ENCODE peak calls at places on chromosomes 12 and 14, in nine cellular contexts. One of them, this sample, is unnamed.

GRCh38 chr12:65593206-65593833 is 231.0 kb upstream of the HMGA2 start:
- DNase-seq in keratinocyte: no peak
- DNase-seq in colonic mucosa: no peak
- DNase-seq in neuronal stem cell: no peak
- DNase-seq in K562: no peak
- DNase-seq in HepG2: no peak
- DNase-seq in endodermal cell: no peak
- DNase-seq in SK-N-SH: no peak
- DNase-seq in mammary epithelial cell: no peak
- DNase-seq in this sample: no peak

GRCh38 chr12:118055144-118055557 is 5.8 kb downstream of the WSB2 start:
- DNase-seq in keratinocyte: no peak
- DNase-seq in colonic mucosa: peak; percentile 45
- DNase-seq in neuronal stem cell: no peak
- DNase-seq in K562: peak; percentile 52
- DNase-seq in HepG2: peak; percentile 68
- DNase-seq in endodermal cell: peak; percentile 89
- DNase-seq in SK-N-SH: peak; percentile 69
- DNase-seq in mammary epithelial cell: no peak
- DNase-seq in this sample: peak; percentile 76

GRCh38 chr14:99116741-99117295 is 155.2 kb downstream of the BCL11B start:
- DNase-seq in keratinocyte: no peak
- DNase-seq in colonic mucosa: no peak
- DNase-seq in neuronal stem cell: no peak
- DNase-seq in K562: no peak
- DNase-seq in HepG2: no peak
- DNase-seq in endodermal cell: peak; percentile 15
- DNase-seq in SK-N-SH: no peak
- DNase-seq in mammary epithelial cell: no peak
- DNase-seq in this sample: no peak

GRCh38 chr14:21095430-21096205 is 2.8 kb downstream of the ZNF219 start:
- DNase-seq in keratinocyte: no peak
- DNase-seq in colonic mucosa: no peak
- DNase-seq in neuronal stem cell: no peak
- DNase-seq in K562: no peak
- DNase-seq in HepG2: no peak
- DNase-seq in endodermal cell: peak; percentile 63
- DNase-seq in SK-N-SH: peak; percentile 19
- DNase-seq in mammary epithelial cell: peak; percentile 30
- DNase-seq in this sample: no peak

GRCh38 chr12:96907681-96908163 is 665 bp downstream of the NEDD1 start:
- DNase-seq in keratinocyte: no peak
- DNase-seq in colonic mucosa: peak; percentile 35
- DNase-seq in neuronal stem cell: peak; percentile 37
- DNase-seq in K562: peak; percentile 21
- DNase-seq in HepG2: peak; percentile 15
- DNase-seq in endodermal cell: peak; percentile 84
- DNase-seq in SK-N-SH: peak; percentile 42
- DNase-seq in mammary epithelial cell: peak; percentile 42
- DNase-seq in this sample: peak; percentile 46

GRCh38 chr12:113961921-113962710 is 4.0 kb downstream of the RBM19 start:
- DNase-seq in keratinocyte: no peak
- DNase-seq in colonic mucosa: no peak
- DNase-seq in neuronal stem cell: no peak
- DNase-seq in K562: no peak
- DNase-seq in HepG2: peak; percentile 20
- DNase-seq in endodermal cell: no peak
- DNase-seq in SK-N-SH: no peak
- DNase-seq in mammary epithelial cell: peak; percentile 52
- DNase-seq in this sample: no peak

GRCh38 chr12:51323966-51324895 is at the start of gene BIN2:
- DNase-seq in keratinocyte: no peak
- DNase-seq in colonic mucosa: no peak
- DNase-seq in neuronal stem cell: no peak
- DNase-seq in K562: no peak
- DNase-seq in HepG2: no peak
- DNase-seq in endodermal cell: no peak
- DNase-seq in SK-N-SH: no peak
- DNase-seq in mammary epithelial cell: no peak
- DNase-seq in this sample: peak; percentile 89

GRCh38 chr12:124994435-124994975 is 1.1 kb downstream of the BRI3BP start:
- DNase-seq in keratinocyte: no peak
- DNase-seq in colonic mucosa: peak; percentile 85
- DNase-seq in neuronal stem cell: no peak
- DNase-seq in K562: peak; percentile 27
- DNase-seq in HepG2: no peak
- DNase-seq in endodermal cell: peak; percentile 77
- DNase-seq in SK-N-SH: no peak
- DNase-seq in mammary epithelial cell: no peak
- DNase-seq in this sample: peak; percentile 70

GRCh38 chr14:101357559-101358319 is 203.6 kb upstream of the DIO3 start:
- DNase-seq in keratinocyte: no peak
- DNase-seq in colonic mucosa: no peak
- DNase-seq in neuronal stem cell: no peak
- DNase-seq in K562: no peak
- DNase-seq in HepG2: no peak
- DNase-seq in endodermal cell: no peak
- DNase-seq in SK-N-SH: no peak
- DNase-seq in mammary epithelial cell: no peak
- DNase-seq in this sample: no peak

GRCh38 chr14:104877066-104877805 is 12.2 kb downstream of the CEP170B start:
- DNase-seq in keratinocyte: no peak
- DNase-seq in colonic mucosa: no peak
- DNase-seq in neuronal stem cell: no peak
- DNase-seq in K562: no peak
- DNase-seq in HepG2: no peak
- DNase-seq in endodermal cell: no peak
- DNase-seq in SK-N-SH: no peak
- DNase-seq in mammary epithelial cell: no peak
- DNase-seq in this sample: no peak

GRCh38 chr12:16602412-16602811 is 3.5 kb downstream of the LMO3 start:
- DNase-seq in keratinocyte: no peak
- DNase-seq in colonic mucosa: no peak
- DNase-seq in neuronal stem cell: no peak
- DNase-seq in K562: no peak
- DNase-seq in HepG2: no peak
- DNase-seq in endodermal cell: no peak
- DNase-seq in SK-N-SH: no peak
- DNase-seq in mammary epithelial cell: no peak
- DNase-seq in this sample: no peak

GRCh38 chr12:16599081-16599480 is 6.9 kb downstream of the LMO3 start:
- DNase-seq in keratinocyte: no peak
- DNase-seq in colonic mucosa: no peak
- DNase-seq in neuronal stem cell: no peak
- DNase-seq in K562: no peak
- DNase-seq in HepG2: no peak
- DNase-seq in endodermal cell: no peak
- DNase-seq in SK-N-SH: no peak
- DNase-seq in mammary epithelial cell: no peak
- DNase-seq in this sample: no peak

GRCh38 chr12:16603265-16603915 is 2.6 kb downstream of the LMO3 start:
- DNase-seq in keratinocyte: no peak
- DNase-seq in colonic mucosa: no peak
- DNase-seq in neuronal stem cell: peak; percentile 79
- DNase-seq in K562: no peak
- DNase-seq in HepG2: no peak
- DNase-seq in endodermal cell: no peak
- DNase-seq in SK-N-SH: no peak
- DNase-seq in mammary epithelial cell: no peak
- DNase-seq in this sample: no peak

GRCh38 chr12:16603916-16604575 is 1.9 kb downstream of the LMO3 start:
- DNase-seq in keratinocyte: no peak
- DNase-seq in colonic mucosa: no peak
- DNase-seq in neuronal stem cell: peak; percentile 72
- DNase-seq in K562: no peak
- DNase-seq in HepG2: no peak
- DNase-seq in endodermal cell: peak; percentile 56
- DNase-seq in SK-N-SH: peak; percentile 52
- DNase-seq in mammary epithelial cell: no peak
- DNase-seq in this sample: no peak

DNA sequence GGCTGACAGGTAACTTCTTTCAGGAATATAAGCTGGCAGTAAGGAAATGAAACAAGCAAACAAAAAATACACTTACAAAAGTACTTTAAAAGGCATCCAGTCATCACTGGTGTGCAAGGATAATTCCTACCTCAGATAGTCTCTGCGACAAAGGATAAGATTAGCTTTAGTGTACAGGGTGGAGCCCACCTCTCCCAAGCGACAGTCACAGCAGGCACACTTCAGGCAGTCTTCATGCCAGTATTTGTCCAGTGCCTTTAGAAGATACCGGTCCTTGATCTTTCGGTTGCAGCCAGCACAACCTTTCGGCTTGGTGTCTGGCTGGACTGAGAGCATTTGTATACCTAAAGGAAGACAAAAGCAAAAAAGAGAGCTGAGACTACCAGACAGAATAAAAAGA is 5.4 kb downstream of the LMO3 start:
- DNase-seq in keratinocyte: no peak
- DNase-seq in colonic mucosa: no peak
- DNase-seq in neuronal stem cell: no peak
- DNase-seq in K562: no peak
- DNase-seq in HepG2: no peak
- DNase-seq in endodermal cell: no peak
- DNase-seq in SK-N-SH: no peak
- DNase-seq in mammary epithelial cell: no peak
- DNase-seq in this sample: no peak
- H3K4me3 ChIP-seq in keratinocyte: no peak overlapping the region
- H3K4me3 ChIP-seq in colonic mucosa: no peak overlapping the region
- H3K4me3 ChIP-seq in neuronal stem cell: no peak overlapping the region
- H3K4me3 ChIP-seq in K562: no peak overlapping the region
- H3K4me3 ChIP-seq in HepG2: no peak overlapping the region
- H3K4me3 ChIP-seq in endodermal cell: no peak overlapping the region
- H3K4me3 ChIP-seq in SK-N-SH: no peak overlapping the region
- H3K4me3 ChIP-seq in mammary epithelial cell: no peak overlapping the region
- H3K4me3 ChIP-seq in this sample: no peak overlapping the region

DNA sequence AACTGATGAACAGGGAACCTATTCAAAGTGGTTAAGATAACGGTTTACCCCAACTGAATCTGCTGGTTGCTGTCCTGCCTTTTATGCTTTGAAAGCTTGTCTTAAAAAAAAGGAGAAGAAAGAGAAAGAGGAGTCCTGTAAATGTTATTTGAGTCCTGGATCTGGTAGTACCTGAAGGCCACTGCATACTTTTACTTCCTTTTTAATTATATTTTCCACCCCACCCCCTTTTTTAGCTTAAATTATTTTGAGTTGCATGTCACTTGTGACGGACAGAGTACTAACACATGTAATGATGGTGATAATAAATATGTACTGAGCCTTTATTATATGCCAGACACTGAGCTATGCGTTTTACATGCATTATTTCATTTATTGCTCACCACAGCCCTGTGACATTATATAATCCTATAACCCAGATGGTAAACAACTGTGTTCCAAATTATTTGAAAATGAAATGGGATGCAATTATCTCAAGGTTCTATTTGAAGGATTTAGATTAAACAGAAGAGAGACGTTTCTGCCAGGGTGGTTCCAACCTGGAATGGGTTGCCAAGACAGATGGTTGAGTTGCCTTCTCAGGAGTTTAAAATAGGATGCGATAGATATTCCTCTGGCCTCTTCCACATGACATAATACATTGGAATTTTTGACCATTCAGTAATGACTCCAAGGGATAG is 2.7 kb upstream of the AMIGO2 start:
- DNase-seq in keratinocyte: no peak
- DNase-seq in colonic mucosa: no peak
- DNase-seq in neuronal stem cell: no peak
- DNase-seq in K562: no peak
- DNase-seq in HepG2: no peak
- DNase-seq in endodermal cell: no peak
- DNase-seq in SK-N-SH: no peak
- DNase-seq in mammary epithelial cell: no peak
- DNase-seq in this sample: no peak
- H3K4me1 ChIP-seq in keratinocyte: peaks cover 74% of the 10 kb centered on the region
- H3K4me1 ChIP-seq in colonic mucosa: no peaks in the 10 kb centered on the region
- H3K4me1 ChIP-seq in neuronal stem cell: peaks cover 5% of the 10 kb centered on the region
- H3K4me1 ChIP-seq in K562: peaks cover 23% of the 10 kb centered on the region
- H3K4me1 ChIP-seq in HepG2: peaks cover 37% of the 10 kb centered on the region
- H3K4me1 ChIP-seq in endodermal cell: peaks cover 20% of the 10 kb centered on the region
- H3K4me1 ChIP-seq in SK-N-SH: peaks cover 51% of the 10 kb centered on the region
- H3K4me1 ChIP-seq in mammary epithelial cell: peaks cover 66% of the 10 kb centered on the region
- H3K4me1 ChIP-seq in this sample: peaks cover 13% of the 10 kb centered on the region

DNA sequence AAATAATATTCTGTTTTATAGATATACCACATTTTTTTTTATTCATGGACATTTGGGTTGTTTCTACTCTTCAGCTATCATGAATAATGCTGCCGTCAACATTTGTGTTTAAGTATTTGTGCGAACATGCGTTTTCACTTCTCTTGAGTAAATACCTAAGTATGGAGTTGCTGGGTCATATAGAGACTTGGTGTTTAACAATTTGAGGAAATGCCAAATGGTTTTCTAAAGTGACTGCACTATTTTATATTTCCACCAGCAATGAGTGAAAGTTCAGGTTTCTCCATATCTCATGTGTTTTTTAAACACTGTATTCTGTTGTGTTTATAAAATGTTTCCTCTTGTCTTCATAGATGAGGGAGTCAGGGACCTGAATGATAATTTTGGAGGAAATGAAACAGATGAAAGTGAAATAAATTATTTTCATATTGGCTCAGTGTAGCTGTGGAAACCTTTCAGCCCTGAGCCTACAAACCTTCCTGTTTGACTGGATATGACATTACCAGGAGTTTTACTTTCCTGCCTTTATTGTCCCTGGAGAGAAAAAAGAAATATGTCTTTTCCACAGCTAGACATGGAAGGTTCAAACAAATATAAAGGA is 26.3 kb downstream of the DAAM1 start:
- DNase-seq in keratinocyte: no peak
- DNase-seq in colonic mucosa: no peak
- DNase-seq in neuronal stem cell: no peak
- DNase-seq in K562: no peak
- DNase-seq in HepG2: no peak
- DNase-seq in endodermal cell: no peak
- DNase-seq in SK-N-SH: no peak
- DNase-seq in mammary epithelial cell: no peak
- DNase-seq in this sample: no peak
- H3K9ac ChIP-seq in keratinocyte: no peak overlapping the region
- H3K9ac ChIP-seq in colonic mucosa: no peak overlapping the region
- H3K9ac ChIP-seq in neuronal stem cell: no peak overlapping the region
- H3K9ac ChIP-seq in K562: no peak overlapping the region
- H3K9ac ChIP-seq in HepG2: peak overlapping the region; percentile 54
- H3K9ac ChIP-seq in endodermal cell: no peak overlapping the region
- H3K9ac ChIP-seq in SK-N-SH: no peak overlapping the region
- H3K9ac ChIP-seq in mammary epithelial cell: no peak overlapping the region
- H3K9ac ChIP-seq in this sample: no peak overlapping the region

DNA sequence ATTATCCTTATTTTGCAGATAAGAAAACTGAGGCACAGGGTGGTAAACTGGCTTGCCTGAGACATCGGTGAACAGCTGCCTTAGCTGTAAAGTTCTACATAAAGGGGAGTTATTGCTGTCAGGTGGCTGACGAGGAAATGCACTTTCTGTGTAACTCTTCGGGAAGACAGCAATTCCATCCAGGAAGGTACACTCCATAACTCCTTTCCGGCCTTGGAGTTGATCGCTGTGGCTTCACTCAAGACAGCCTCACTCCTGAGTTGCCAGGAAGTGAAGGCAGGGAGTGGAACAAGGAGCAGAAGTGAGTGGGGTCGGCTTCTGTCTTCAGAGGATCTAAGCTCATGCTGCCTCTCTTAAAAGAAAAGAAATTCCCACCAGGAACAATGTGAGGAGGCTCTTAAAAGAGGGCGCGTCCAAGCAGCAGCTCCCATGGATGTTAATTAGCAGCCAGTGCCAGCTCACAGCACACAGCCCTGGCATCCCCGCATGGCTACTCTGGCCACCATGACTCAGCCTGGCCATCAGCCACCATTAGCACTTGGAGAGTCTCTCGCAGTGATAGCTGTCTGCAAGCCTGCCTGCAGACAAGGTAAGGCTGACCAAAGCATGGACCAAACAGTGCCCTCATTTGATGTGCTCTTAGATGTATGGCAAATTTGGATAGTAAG is 60.3 kb downstream of the NUAK1 start:
- DNase-seq in keratinocyte: no peak
- DNase-seq in colonic mucosa: peak; percentile 25
- DNase-seq in neuronal stem cell: no peak
- DNase-seq in K562: no peak
- DNase-seq in HepG2: no peak
- DNase-seq in endodermal cell: peak; percentile 44
- DNase-seq in SK-N-SH: no peak
- DNase-seq in mammary epithelial cell: peak; percentile 73
- DNase-seq in this sample: no peak
- H3K4me3 ChIP-seq in keratinocyte: no peak overlapping the region
- H3K4me3 ChIP-seq in colonic mucosa: no peak overlapping the region
- H3K4me3 ChIP-seq in neuronal stem cell: no peak overlapping the region
- H3K4me3 ChIP-seq in K562: no peak overlapping the region
- H3K4me3 ChIP-seq in HepG2: no peak overlapping the region
- H3K4me3 ChIP-seq in endodermal cell: no peak overlapping the region
- H3K4me3 ChIP-seq in SK-N-SH: no peak overlapping the region
- H3K4me3 ChIP-seq in mammary epithelial cell: no peak overlapping the region
- H3K4me3 ChIP-seq in this sample: no peak overlapping the region

This sample was measured in DND-41.